ENCODE peak calls at places on chromosomes 11 and 22, in eight cellular contexts. R, E, Z, G, I, O, Q and N are unnamed samples. For H3K4me1, the result is how much of the 10 kb centered on the place peaks cover.

GRCh38 chr11:45983471-45983845 is 61.0 kb downstream of the LARGE2 start:
- DNase-seq in R (no peak), E (no peak), Z (peak), G (no peak), I (no peak), O (no peak), Q (no peak), N (no peak)

GRCh38 chr22:50606561-50607365 is 6.2 kb downstream of the MAPK8IP2 start:
- DNase-seq in R (no peak), E (no peak), Z (no peak), G (no peak), I (no peak), O (no peak), Q (peak), N (no peak)

GRCh38 chr11:111944651-111945051 is 7.5 kb downstream of the DIXDC1 start:
- DNase-seq in R (peak), E (peak), Z (no peak), G (no peak), I (no peak), O (no peak), Q (no peak), N (no peak)

GRCh38 chr11:2816941-2817421 is 68.6 kb downstream of the CDKN1C start:
- DNase-seq in R (peak), E (peak), Z (no peak), G (no peak), I (no peak), O (peak), Q (peak), N (no peak)

GRCh38 chr11:67538823-67539505 is 15.7 kb upstream of the CABP2 start:
- DNase-seq in R (no peak), E (no peak), Z (no peak), G (no peak), I (no peak), O (no peak), Q (no peak), N (no peak)

GRCh38 chr11:112024778-112025678 is at the start of gene DLAT:
- DNase-seq in R (peak), E (peak), Z (peak), G (peak), I (peak), O (peak), Q (peak), N (peak)

GRCh38 chr11:24386551-24387404 is 110.1 kb upstream of the LUZP2 start:
- DNase-seq in R (peak), E (peak), Z (peak), G (no peak), I (no peak), O (no peak), Q (no peak), N (no peak)

GRCh38 chr11:9901931-9902330 is 238.1 kb downstream of the SWAP70 start:
- DNase-seq in R (no peak), E (no peak), Z (no peak), G (no peak), I (no peak), O (no peak), Q (no peak), N (no peak)

GRCh38 chr11:112625816-112626215 is 335.4 kb upstream of the NCAM1 start:
- DNase-seq in R (no peak), E (no peak), Z (no peak), G (no peak), I (no peak), O (no peak), Q (no peak), N (no peak)

GRCh38 chr11:45413156-45413833 is 127.2 kb upstream of the SYT13 start:
- DNase-seq in R (no peak), E (no peak), Z (no peak), G (no peak), I (no peak), O (no peak), Q (no peak), N (no peak)

GRCh38 chr11:111069076-111069475 is 176.4 kb upstream of the POU2AF2 start:
- DNase-seq in R (peak), E (peak), Z (peak), G (no peak), I (no peak), O (no peak), Q (no peak), N (no peak)

GRCh38 chr22:37330200-37331033 is 48.1 kb downstream of the CYTH4 start:
- DNase-seq in R (peak), E (peak), Z (peak), G (peak), I (peak), O (no peak), Q (peak), N (no peak)

GRCh38 chr11:1742371-1742770 is 8.0 kb downstream of the IFITM10 start:
- DNase-seq in R (no peak), E (no peak), Z (no peak), G (no peak), I (no peak), O (no peak), Q (no peak), N (no peak)

GRCh38 chr22:29456211-29456671 is 17.9 kb downstream of the RFPL1 start:
- DNase-seq in R (no peak), E (no peak), Z (peak), G (no peak), I (no peak), O (no peak), Q (no peak), N (no peak)

GRCh38 chr11:126646701-126647209 is 291.3 kb downstream of the ST3GAL4 start:
- DNase-seq in R (no peak), E (peak), Z (no peak), G (no peak), I (no peak), O (no peak), Q (no peak), N (no peak)

GRCh38 chr11:73335204-73335923 is 27.3 kb downstream of the ARHGEF17 start:
- DNase-seq in R (peak), E (peak), Z (peak), G (peak), I (peak), O (peak), Q (peak), N (peak)

GRCh38 chr11:82899191-82899820 is 924 bp downstream of the PRCP start:
- DNase-seq in R (no peak), E (no peak), Z (no peak), G (no peak), I (no peak), O (no peak), Q (no peak), N (no peak)

GRCh38 chr11:44778200-44779100 is 51.7 kb downstream of the TSPAN18 start:
- DNase-seq in R (no peak), E (no peak), Z (no peak), G (no peak), I (no peak), O (no peak), Q (no peak), N (no peak)

GRCh38 chr11:19907839-19908238 is 195.2 kb downstream of the NAV2 start:
- DNase-seq in R (no peak), E (no peak), Z (no peak), G (no peak), I (no peak), O (peak), Q (no peak), N (no peak)

GRCh38 chr11:110778351-110778750 is 66.1 kb upstream of the ARHGAP20 start:
- DNase-seq in R (peak), E (no peak), Z (no peak), G (no peak), I (no peak), O (no peak), Q (no peak), N (no peak)

GRCh38 chr11:122319842-122320555 is 204.0 kb upstream of the BLID start:
- DNase-seq in R (no peak), E (no peak), Z (no peak), G (no peak), I (no peak), O (no peak), Q (no peak), N (no peak)

GRCh38 chr11:112526699-112527410 is 266.2 kb upstream of the PLET1 start:
- DNase-seq in R (no peak), E (peak), Z (no peak), G (no peak), I (no peak), O (no peak), Q (no peak), N (no peak)

GRCh38 chr11:69212121-69213110 is 56.7 kb downstream of the SMIM38 start:
- DNase-seq in R (no peak), E (no peak), Z (peak), G (peak), I (no peak), O (no peak), Q (no peak), N (no peak)

GRCh38 chr11:27296406-27296994 is 66.5 kb downstream of the CCDC34 start:
- DNase-seq in R (peak), E (peak), Z (peak), G (no peak), I (peak), O (no peak), Q (no peak), N (peak)
- TF ChIP-seq CTCF in R (peak), E (peak), Z (peak), G (peak), I (peak), O (peak), Q (peak), N (peak)

DNA sequence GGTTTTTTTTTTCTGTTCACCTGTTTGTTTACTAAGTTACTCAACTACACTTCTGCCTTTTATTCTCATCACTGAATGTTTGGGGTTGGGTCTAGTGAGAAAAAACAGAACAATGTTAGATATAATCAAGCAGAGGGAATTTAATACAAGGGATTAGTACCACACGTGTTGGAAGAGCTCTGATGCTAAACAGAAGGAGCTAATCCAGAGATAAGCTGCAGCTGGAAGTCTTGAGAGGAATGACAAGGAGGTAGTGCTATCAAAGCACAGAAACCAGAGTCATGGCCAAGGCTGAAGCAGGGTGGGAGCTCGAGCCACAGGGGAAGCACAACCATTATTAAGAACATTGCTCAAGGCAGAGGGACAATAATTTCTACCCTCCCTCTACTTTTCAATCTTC is 604.1 kb upstream of the ANO5 start:
- DNase-seq in R (no peak), E (no peak), Z (no peak), G (no peak), I (no peak), O (no peak), Q (no peak), N (no peak)
- H3K4me3 ChIP-seq in R (no peak), E (no peak), Z (no peak), G (no peak), I (no peak), O (no peak), Q (no peak), N (no peak)

DNA sequence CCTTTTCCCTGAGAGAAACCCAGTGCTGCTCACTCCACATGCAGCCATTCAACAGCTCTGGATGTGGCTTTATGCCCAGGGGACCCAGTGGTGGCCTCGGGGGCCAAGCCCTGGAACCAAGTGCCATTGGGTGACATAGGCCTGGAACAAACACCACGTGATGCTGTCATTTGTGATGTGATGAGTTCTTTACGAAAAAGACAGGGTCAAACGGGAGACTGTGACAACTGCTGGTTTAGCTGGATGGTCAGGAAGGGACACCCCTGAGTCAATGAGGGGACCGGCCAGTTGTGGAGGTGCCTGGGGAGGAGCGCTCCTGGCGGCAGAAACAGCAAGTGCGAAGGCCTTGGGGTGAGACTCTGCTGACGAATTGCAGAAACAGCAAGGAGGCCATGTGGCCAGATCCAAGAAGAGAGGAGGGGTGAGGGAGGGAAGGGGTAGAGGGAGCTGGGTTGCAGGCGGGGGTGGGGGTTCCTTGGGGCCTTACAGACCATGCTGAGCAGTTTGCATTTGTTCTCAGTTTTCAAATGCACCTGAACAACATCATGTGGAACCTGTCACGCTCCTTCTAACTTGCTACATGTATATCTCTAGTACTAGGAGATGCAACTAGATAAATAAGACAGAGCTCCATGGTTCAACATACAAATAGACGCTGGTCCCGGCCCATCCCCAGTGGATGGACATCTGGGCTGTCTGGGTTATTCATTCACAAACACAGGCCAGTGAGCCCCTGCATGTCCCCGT is 56.1 kb downstream of the IGLL5 start:
- DNase-seq in R (no peak), E (no peak), Z (peak), G (peak), I (no peak), O (no peak), Q (no peak), N (no peak)
- H3K4me1 ChIP-seq in R (under half), E (under half), Z (under half), G (under half), I (under half), O (under half), Q (under half), N (under half)

GRCh38 chr11:120564573-120565301 is 53.2 kb downstream of the GRIK4 start:
- DNase-seq in R (peak), E (peak), Z (peak), G (no peak), I (no peak), O (no peak), Q (peak), N (no peak)
- TF ChIP-seq CTCF in R (no peak), E (peak), Z (no peak), G (no peak), I (no peak), O (no peak), Q (no peak), N (no peak)

GRCh38 chr11:129257512-129257911 is 65.4 kb upstream of the ARHGAP32 start:
- DNase-seq in R (no peak), E (no peak), Z (no peak), G (no peak), I (no peak), O (no peak), Q (no peak), N (no peak)

GRCh38 chr11:129264114-129264513 is 72.0 kb upstream of the ARHGAP32 start:
- DNase-seq in R (no peak), E (no peak), Z (no peak), G (no peak), I (no peak), O (no peak), Q (no peak), N (no peak)

GRCh38 chr11:129260750-129261149 is 68.6 kb upstream of the ARHGAP32 start:
- DNase-seq in R (no peak), E (peak), Z (no peak), G (no peak), I (no peak), O (no peak), Q (no peak), N (no peak)

GRCh38 chr11:129258205-129258604 is 66.1 kb upstream of the ARHGAP32 start:
- DNase-seq in R (no peak), E (no peak), Z (peak), G (no peak), I (no peak), O (no peak), Q (no peak), N (no peak)

DNA sequence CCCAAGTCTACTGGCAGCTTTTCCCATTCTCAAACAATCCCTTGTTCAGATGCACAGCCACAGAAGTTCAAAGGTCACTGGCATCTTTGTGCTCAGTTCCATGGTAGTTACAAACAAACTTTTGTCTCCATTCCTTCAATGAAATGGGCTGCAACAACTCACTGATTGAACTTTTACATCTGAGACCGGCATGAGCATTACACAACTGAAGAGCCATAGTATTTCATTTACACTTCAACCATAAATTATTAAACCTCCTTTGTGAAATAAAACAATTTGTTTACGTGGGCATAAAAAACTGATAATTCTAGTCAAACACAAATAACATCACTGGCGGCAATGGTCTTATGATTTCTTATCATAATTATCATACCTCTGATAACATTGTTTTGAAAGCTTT is 67.8 kb upstream of the ARHGAP32 start:
- DNase-seq in R (peak), E (peak), Z (no peak), G (no peak), I (no peak), O (no peak), Q (no peak), N (no peak)
- H3K4me3 ChIP-seq in R (no peak), E (no peak), Z (no peak), G (no peak), I (no peak), O (no peak), Q (no peak), N (no peak)

GRCh38 chr11:65569164-65569972 is 909 bp upstream of the ZNRD2 start:
- DNase-seq in R (no peak), E (no peak), Z (no peak), G (no peak), I (no peak), O (no peak), Q (peak), N (no peak)
- H3K4me1 ChIP-seq in R (under half), E (under half), Z (under half), G (half or more), I (under half), O (under half), Q (half or more), N (under half)

DNA sequence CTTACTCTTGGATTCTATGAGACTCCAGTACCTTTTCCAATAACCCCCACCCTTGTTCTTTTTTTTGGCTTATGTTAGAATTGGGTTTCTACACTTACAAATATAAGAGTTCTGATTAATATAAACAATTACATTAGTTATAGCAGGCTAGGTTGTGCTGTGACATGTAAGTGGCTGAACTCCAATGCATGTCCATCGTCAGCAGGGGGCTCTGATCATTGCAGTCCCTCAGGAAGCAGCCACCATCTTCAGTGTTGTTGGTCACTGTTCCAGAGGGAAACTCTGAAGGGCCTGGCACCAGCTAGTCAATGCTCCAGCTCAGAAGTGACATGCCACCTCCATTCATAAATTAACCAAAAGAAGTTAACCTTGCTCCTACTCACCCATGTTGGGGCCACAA is 5.6 kb downstream of the LIPT2 start:
- DNase-seq in R (no peak), E (no peak), Z (peak), G (no peak), I (no peak), O (no peak), Q (no peak), N (no peak)
- TF ChIP-seq CTCF in R (peak), E (peak), Z (peak), G (no peak), I (peak), O (no peak), Q (no peak), N (peak)

DNA sequence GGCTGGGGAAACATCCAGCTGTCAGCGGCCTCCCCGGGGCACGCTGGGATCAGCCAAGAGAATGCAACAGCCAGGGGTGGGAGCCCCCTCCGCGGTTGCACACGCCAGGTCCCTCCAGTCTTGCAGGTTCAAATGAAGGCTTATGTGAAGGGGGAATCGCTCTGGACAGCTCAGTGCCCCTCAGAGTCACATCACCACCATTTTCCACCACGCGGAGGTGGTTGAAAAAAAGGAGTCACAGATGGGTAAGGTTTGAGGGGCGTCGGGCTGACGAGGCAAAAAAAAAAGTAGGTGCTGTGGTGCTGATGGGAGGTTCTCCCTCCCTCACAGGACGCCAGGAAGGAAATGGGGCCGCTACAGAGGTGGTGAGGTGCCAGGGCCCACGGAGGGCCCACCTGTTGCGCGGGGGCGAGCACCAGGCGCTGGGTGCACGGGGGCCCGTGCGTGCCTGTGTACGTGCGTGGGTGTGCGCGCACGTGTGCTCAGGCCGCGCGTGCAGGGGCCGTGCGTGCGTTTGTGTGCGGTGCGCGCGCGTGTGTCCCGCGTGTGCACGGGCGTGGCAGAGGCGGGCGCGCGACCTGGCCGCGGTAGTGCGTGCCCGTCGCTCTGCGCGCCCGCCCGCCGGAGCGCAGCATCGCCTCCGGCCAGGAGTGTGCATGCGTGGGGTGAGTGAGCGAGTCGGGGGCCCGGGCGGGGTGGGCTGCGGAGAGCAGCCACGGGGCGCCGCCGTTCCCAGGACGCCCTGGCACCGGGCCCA is 3.0 kb downstream of the PDGFB start:
- DNase-seq in R (no peak), E (no peak), Z (no peak), G (no peak), I (no peak), O (no peak), Q (peak), N (no peak)
- H3K4me3 ChIP-seq in R (no peak), E (peak), Z (peak), G (peak), I (peak), O (peak), Q (peak), N (peak)